ENCODE peak calls at places on chromosomes 2 and 18, in six cellular contexts. R is fibroblast of the aortic adventitia, D is dorsolateral prefrontal cortex, P is BJ, X is cardiac muscle cell, U is BE2C. T is an unnamed sample.

GRCh38 chr2:154256136-154256535 is 384.4 kb downstream of the GALNT13 start:
- DNase-seq in R (no peak), D (no peak), P (no peak), X (no peak), U (no peak), T (no peak)

GRCh38 chr2:172230783-172231446 is 128.2 kb upstream of the DLX2 start:
- DNase-seq in R (peak), D (no peak), P (no peak), X (no peak), U (no peak), T (no peak)

GRCh38 chr18:8997634-8998033 is 104.9 kb upstream of the NDUFV2 start:
- DNase-seq in R (no peak), D (no peak), P (no peak), X (no peak), U (no peak), T (no peak)

GRCh38 chr18:4203525-4203924 is 251.6 kb downstream of the DLGAP1 start:
- DNase-seq in R (no peak), D (no peak), P (no peak), X (no peak), U (no peak), T (no peak)

GRCh38 chr2:143617803-143618415 is 488.7 kb downstream of the ARHGAP15 start:
- DNase-seq in R (no peak), D (no peak), P (no peak), X (no peak), U (no peak), T (no peak)

GRCh38 chr2:222706616-222707015 is 35.2 kb downstream of the MOGAT1 start:
- DNase-seq in R (no peak), D (no peak), P (no peak), X (no peak), U (no peak), T (no peak)

GRCh38 chr18:50614838-50615237 is 55.0 kb downstream of the MAPK4 start:
- DNase-seq in R (peak), D (no peak), P (no peak), X (peak), U (no peak), T (no peak)

GRCh38 chr18:24659837-24660720 is 199.6 kb downstream of the HRH4 start:
- DNase-seq in R (peak), D (no peak), P (no peak), X (peak), U (no peak), T (no peak)

GRCh38 chr2:164826293-164827243 is 15.1 kb downstream of the COBLL1 start:
- DNase-seq in R (peak), D (no peak), P (no peak), X (peak), U (peak), T (no peak)

GRCh38 chr2:72211777-72212515 is 64.3 kb upstream of the CYP26B1 start:
- DNase-seq in R (peak), D (no peak), P (no peak), X (peak), U (no peak), T (peak)

GRCh38 chr2:96164459-96165184 is 19.4 kb upstream of the DUSP2 start:
- DNase-seq in R (no peak), D (peak), P (no peak), X (no peak), U (peak), T (no peak)

GRCh38 chr2:74548919-74549684 is 4.6 kb downstream of the LOXL3 start:
- DNase-seq in R (no peak), D (peak), P (no peak), X (peak), U (peak), T (no peak)

GRCh38 chr18:35005963-35006577 is 35.1 kb upstream of the MAPRE2 start:
- DNase-seq in R (peak), D (no peak), P (no peak), X (peak), U (no peak), T (peak)

GRCh38 chr2:145797692-145798091 is 1277.8 kb upstream of the ZEB2 start:
- DNase-seq in R (no peak), D (no peak), P (no peak), X (no peak), U (no peak), T (no peak)

GRCh38 chr2:182894174-182894573 is 27.7 kb upstream of the FRZB start:
- DNase-seq in R (peak), D (no peak), P (no peak), X (no peak), U (no peak), T (no peak)

GRCh38 chr2:64654993-64655666 is 1.4 kb upstream of the SERTAD2 start:
- DNase-seq in R (peak), D (no peak), P (no peak), X (peak), U (no peak), T (no peak)

GRCh38 chr2:227891673-227892072 is 20.2 kb downstream of the DAW1 start:
- DNase-seq in R (no peak), D (no peak), P (no peak), X (no peak), U (no peak), T (no peak)

GRCh38 chr2:223815186-223815883 is 22.0 kb downstream of the AP1S3 start:
- DNase-seq in R (peak), D (no peak), P (peak), X (peak), U (no peak), T (peak)

GRCh38 chr2:120715356-120715755 is 20.3 kb upstream of the GLI2 start:
- DNase-seq in R (no peak), D (no peak), P (no peak), X (no peak), U (no peak), T (no peak)

GRCh38 chr2:44479127-44479887 is 117.6 kb downstream of the CAMKMT start:
- DNase-seq in R (peak), D (no peak), P (peak), X (peak), U (peak), T (peak)

GRCh38 chr2:235002198-235003095 is 50.6 kb downstream of the SH3BP4 start:
- DNase-seq in R (peak), D (no peak), P (no peak), X (peak), U (no peak), T (no peak)

DNA sequence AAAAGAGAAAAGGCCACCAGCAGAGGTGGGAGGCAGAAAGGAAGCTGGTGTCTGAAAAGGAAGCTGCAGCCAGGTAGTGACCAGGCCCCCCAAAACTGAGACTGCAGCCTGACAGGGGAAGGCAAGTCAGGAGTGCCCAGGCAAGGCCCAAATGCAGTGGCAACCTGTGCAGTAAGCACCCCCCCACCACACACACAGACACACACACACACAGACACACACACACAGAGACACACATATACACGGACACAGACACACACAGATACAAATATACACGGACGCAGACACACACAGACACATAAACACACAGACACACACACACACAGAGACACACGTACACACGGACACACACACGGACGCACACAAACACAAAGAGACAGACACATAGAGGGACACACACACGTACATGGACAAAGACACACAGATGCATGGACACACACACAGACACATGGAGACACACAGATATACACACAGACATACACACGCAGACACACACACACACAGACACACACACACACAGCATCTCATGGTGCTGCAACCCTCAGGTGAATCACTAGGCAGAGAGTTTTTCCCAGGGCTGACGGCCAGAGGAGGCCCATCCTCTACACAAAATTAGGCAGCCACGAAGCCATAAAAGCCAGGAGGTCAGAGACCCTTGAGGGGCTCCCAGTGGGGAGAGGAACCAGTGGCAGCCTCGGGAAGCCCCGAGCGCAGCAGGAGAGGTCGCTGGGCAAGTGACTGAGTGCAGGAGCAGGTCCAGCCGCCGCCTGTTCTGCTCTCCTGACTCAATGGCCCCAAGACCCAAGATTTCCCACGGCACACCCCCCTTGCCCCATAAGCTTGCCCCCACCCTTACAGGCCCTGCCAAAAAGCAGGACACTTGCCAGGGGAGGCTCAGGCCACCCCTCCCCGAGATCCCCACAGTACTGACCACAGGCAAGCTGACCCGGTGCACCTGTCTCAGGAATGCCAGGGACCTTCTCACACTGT is 6.3 kb downstream of the SDC1 start:
- DNase-seq in R (no peak), D (no peak), P (no peak), X (no peak), U (no peak), T (no peak)
- H3K4me3 ChIP-seq in R (no peak), D (no peak), P (no peak), X (no peak), U (no peak), T (no peak)

GRCh38 chr2:17747684-17748452 is 5.7 kb downstream of the SMC6 start:
- DNase-seq in R (peak), D (no peak), P (no peak), X (no peak), U (no peak), T (no peak)
- H3K4me3 ChIP-seq in R (no peak), D (no peak), P (no peak), X (no peak), U (no peak), T (no peak)

DNA sequence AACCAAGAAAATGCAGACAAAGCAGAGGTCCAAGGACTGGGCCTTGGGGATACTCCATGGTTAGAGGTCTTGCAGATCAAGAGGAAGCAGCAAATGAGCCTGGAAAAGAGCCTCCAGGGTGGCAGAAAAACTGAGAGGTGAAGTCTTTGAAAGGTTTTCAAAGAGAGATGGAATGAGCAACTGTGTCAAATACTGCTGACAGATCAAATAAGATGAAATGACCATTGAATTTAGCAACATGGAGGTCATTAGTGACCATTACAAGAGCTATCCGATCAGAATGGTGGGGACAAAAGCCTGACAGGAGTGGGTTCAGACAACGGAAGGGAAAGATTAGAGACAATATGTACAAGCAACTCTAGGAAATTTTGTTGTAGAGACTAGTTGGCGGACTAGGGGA is 1.5 kb downstream of the CLHC1 start:
- DNase-seq in R (no peak), D (no peak), P (no peak), X (no peak), U (no peak), T (no peak)
- H3K4me3 ChIP-seq in R (no peak), D (no peak), P (no peak), X (no peak), U (no peak), T (no peak)

GRCh38 chr2:221500501-221501209 is 71.4 kb downstream of the EPHA4 start:
- DNase-seq in R (no peak), D (no peak), P (no peak), X (no peak), U (no peak), T (peak)
- H3K4me3 ChIP-seq in R (no peak), D (no peak), P (no peak), X (no peak), U (no peak), T (peak)

GRCh38 chr2:131674174-131674507 is 146.5 kb downstream of the CCDC74A start:
- DNase-seq in R (no peak), D (no peak), P (no peak), X (no peak), U (no peak), T (no peak)
- H3K4me3 ChIP-seq in R (no peak), D (peak), P (no peak), X (peak), U (no peak), T (no peak)

DNA sequence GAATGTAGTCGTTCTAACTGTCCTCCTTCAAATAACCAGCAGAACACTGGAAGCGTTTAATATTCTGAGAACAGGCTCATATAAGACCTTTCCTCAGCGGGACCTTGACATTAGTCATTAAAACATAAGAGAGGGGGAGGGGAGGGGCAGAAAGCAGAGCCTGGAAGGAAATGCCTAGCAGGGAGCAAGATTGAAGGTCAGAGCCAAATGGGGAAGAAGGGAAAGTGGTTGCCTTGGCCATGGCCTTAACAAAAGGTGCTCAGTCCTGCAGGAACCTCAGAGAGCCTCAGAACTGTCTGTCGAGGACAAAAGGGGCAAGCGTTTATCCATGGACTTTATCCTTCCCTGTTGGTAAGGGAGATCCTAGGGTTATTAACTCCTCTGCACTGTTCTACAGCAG is 851 bp upstream of the PLA2R1 start:
- DNase-seq in R (no peak), D (no peak), P (no peak), X (peak), U (no peak), T (no peak)
- H3K4me3 ChIP-seq in R (peak), D (no peak), P (no peak), X (no peak), U (no peak), T (peak)

GRCh38 chr2:69386376-69386775 is 651 bp downstream of the GFPT1 start:
- DNase-seq in R (no peak), D (no peak), P (no peak), X (no peak), U (no peak), T (no peak)

GRCh38 chr2:69383178-69383812 is 3.7 kb downstream of the GFPT1 start:
- DNase-seq in R (no peak), D (no peak), P (no peak), X (no peak), U (no peak), T (no peak)

GRCh38 chr2:69382547-69382946 is 4.5 kb downstream of the GFPT1 start:
- DNase-seq in R (no peak), D (no peak), P (no peak), X (no peak), U (no peak), T (no peak)

GRCh38 chr2:69385443-69386151 is 1.4 kb downstream of the GFPT1 start:
- DNase-seq in R (peak), D (no peak), P (no peak), X (peak), U (no peak), T (no peak)

DNA sequence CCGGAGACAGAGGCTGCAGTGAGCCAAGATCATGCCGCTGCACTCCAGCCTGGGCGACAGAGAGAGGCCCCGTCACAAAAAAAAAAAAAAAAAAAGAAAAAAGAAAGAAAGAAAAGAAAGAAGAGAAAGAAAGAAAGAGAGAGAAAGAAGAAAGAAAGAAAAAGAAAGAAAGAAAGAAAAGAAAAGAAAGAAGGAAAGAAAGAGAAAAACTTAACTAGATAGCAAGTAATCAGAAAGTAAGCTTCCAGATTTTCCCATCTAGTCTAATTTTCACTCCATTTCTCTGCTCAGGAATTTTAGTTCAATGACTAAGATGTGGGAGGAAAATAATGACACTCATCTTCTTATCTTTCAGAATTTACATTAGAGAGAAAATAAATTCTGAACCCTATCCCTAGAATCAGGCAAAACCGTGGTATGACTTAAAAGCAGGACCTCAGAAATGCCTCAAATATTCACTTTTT is 2.4 kb downstream of the GFPT1 start:
- DNase-seq in R (peak), D (no peak), P (no peak), X (peak), U (no peak), T (no peak)
- H3K4me3 ChIP-seq in R (peak), D (no peak), P (no peak), X (no peak), U (no peak), T (no peak)

DNA sequence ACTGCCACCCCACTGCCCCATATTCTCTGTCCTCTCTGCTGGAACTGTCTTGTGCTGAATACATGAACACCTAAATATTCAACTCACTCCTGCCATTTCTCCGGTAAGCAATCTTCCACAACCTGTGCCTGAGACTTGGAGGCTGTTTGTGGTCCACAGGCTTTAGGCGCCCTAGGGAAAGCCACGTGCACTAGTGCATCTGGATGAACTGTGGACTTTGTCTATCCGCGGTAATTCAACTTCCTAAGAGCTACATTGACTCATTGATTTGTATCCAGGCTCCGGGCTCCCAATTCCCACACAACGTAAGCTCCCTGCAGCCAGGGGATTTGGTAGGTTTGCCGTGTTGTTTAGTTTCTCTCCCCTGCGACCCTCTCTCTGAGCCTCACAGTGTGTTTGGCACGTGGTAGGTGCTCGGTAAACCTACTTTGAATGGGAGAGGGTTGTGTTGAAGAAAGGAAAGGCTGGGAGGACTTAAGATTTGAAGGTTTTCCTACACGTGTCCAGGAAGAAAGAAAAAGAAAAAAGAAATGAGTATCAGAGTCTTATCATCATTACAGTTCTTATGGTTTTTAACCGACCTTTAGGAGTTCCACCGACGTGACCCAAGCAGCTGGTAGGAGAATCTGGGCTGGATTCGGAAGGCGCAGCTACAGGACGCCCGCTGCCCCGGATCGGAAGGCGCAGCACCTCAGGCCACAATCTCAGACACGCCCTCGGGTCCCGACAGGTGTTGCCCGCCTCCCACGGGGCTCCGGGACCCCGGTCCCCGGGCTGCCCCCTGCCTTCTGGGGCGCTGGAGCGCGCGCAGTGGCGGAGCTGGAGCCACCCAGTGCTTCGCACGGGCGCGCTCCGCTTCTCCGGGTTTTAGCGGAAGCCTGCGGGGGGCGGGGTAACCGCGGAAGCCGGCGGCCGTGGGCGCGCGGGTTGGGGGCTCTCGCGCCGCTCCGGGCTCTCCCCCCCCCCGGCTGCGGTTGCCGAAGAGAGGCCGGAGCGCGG is 718.4 kb downstream of the DPP10 start:
- DNase-seq in R (no peak), D (peak), P (no peak), X (no peak), U (peak), T (no peak)
- H3K4me3 ChIP-seq in R (no peak), D (peak), P (no peak), X (peak), U (no peak), T (no peak)

DNA sequence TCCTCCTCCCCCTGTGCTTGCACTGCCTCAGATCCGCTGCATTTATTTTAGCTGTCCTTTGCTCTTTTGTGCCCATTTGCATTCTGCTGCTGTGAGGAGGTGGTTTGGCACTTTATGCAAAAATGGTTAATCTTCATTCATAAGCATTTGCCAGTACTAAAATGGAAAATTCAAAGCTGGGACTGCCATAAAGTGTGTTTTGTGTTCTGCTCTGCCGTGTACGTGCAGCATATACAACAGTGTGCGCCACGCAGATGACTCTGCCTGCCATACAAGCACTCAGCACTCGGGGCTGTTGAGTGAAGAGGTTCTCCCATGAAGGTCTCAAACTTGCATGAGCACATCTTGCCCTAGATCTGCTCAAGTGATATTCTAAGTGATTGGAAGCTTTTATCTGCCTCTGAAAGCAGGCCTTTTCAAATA is 73.7 kb downstream of the SPATS2L start:
- DNase-seq in R (no peak), D (no peak), P (no peak), X (no peak), U (no peak), T (no peak)
- H3K4me3 ChIP-seq in R (no peak), D (peak), P (no peak), X (no peak), U (no peak), T (peak)